ENCODE peak calls at places on chromosome 7, in eight cellular contexts. H is activated T-cell treated with anti-CD3 and anti-CD28 coated beads, Interleukin-2, amount 50 U/mL, for 72 hours; L is dermis microvascular lymphatic vessel endothelial cell; M is dorsolateral prefrontal cortex; A is RPMI7951; X is naive thymus-derived CD8-positive, alpha-beta T cell; Z is non-pigmented ciliary epithelial cell; B is NCI-H1105 treated with DMSO at 0.1 percent for 48 hours. T is an unnamed sample.

GRCh38 chr7:75595766-75596165 is 103.6 kb downstream of the SPDYE5 start:
- DNase-seq in H (no peak), L (no peak), M (no peak), A (no peak), X (no peak), Z (no peak), B (no peak), T (no peak)

GRCh38 chr7:3879337-3880054 is 578.4 kb downstream of the SDK1 start:
- DNase-seq in H (no peak), L (no peak), M (no peak), A (no peak), X (no peak), Z (no peak), B (peak; percentile 79), T (no peak)

GRCh38 chr7:917255-918117 is 37.0 kb downstream of the ADAP1 start:
- DNase-seq in H (no peak), L (no peak), M (no peak), A (no peak), X (no peak), Z (no peak), B (no peak), T (no peak)

GRCh38 chr7:140238778-140239652 is 62.2 kb upstream of the KDM7A start:
- DNase-seq in H (no peak), L (no peak), M (no peak), A (no peak), X (no peak), Z (no peak), B (peak; percentile 96), T (no peak)

GRCh38 chr7:114085592-114086490 is 167.0 kb upstream of the PPP1R3A start:
- DNase-seq in H (peak; percentile 31), L (peak; percentile 72), M (peak; percentile 71), A (peak; percentile 16), X (no peak), Z (peak; percentile 49), B (peak; percentile 85), T (peak; percentile 65)

GRCh38 chr7:31791881-31792280 is 104.9 kb downstream of the PPP1R17 start:
- DNase-seq in H (no peak), L (no peak), M (no peak), A (peak; percentile 73), X (no peak), Z (no peak), B (no peak), T (no peak)

GRCh38 chr7:102178410-102178809 is 108.3 kb upstream of the SH2B2 start:
- DNase-seq in H (no peak), L (no peak), M (no peak), A (no peak), X (no peak), Z (no peak), B (no peak), T (no peak)

GRCh38 chr7:70830426-70830825 is 301.5 kb upstream of the GALNT17 start:
- DNase-seq in H (no peak), L (no peak), M (no peak), A (no peak), X (no peak), Z (no peak), B (no peak), T (no peak)

GRCh38 chr7:22858640-22859561 is 36.3 kb upstream of the TOMM7 start:
- DNase-seq in H (peak; percentile 12), L (peak; percentile 31), M (no peak), A (peak; percentile 98), X (no peak), Z (peak; percentile 98), B (no peak), T (peak; percentile 54)

GRCh38 chr7:156818133-156818532 is 74.8 kb downstream of the LMBR1 start:
- DNase-seq in H (no peak), L (no peak), M (no peak), A (no peak), X (no peak), Z (no peak), B (no peak), T (no peak)

GRCh38 chr7:126659124-126659523 is 593.6 kb downstream of the GRM8 start:
- DNase-seq in H (no peak), L (no peak), M (no peak), A (no peak), X (no peak), Z (no peak), B (no peak), T (no peak)

GRCh38 chr7:41437257-41438196 is 265.4 kb downstream of the INHBA start:
- DNase-seq in H (no peak), L (no peak), M (no peak), A (peak; percentile 76), X (no peak), Z (no peak), B (no peak), T (no peak)

GRCh38 chr7:43217055-43217454 is 104.6 kb downstream of the HECW1 start:
- DNase-seq in H (no peak), L (no peak), M (no peak), A (no peak), X (no peak), Z (no peak), B (no peak), T (no peak)

GRCh38 chr7:50682079-50682478 is 100.6 kb downstream of the GRB10 start:
- DNase-seq in H (no peak), L (peak; percentile 27), M (no peak), A (peak; percentile 32), X (no peak), Z (no peak), B (no peak), T (peak; percentile 64)

GRCh38 chr7:149865437-149865836 is 8.3 kb upstream of the ATP6V0E2 start:
- DNase-seq in H (peak; percentile 63), L (no peak), M (no peak), A (no peak), X (peak; percentile 54), Z (no peak), B (no peak), T (peak; percentile 14)

GRCh38 chr7:114086491-114086905 is 167.7 kb upstream of the PPP1R3A start:
- DNase-seq in H (peak; percentile 22), L (no peak), M (no peak), A (no peak), X (no peak), Z (no peak), B (peak; percentile 42), T (no peak)

GRCh38 chr7:35697414-35698175 is 2.7 kb upstream of the HERPUD2 start:
- DNase-seq in H (no peak), L (no peak), M (no peak), A (peak; percentile 63), X (no peak), Z (peak; percentile 30), B (no peak), T (peak; percentile 60)

GRCh38 chr7:150631866-150632864 is at the start of gene GIMAP6:
- DNase-seq in H (peak; percentile 59), L (peak; percentile 23), M (no peak), A (peak; percentile 3), X (peak; percentile 34), Z (no peak), B (no peak), T (peak; percentile 74)

GRCh38 chr7:16428672-16429071 is 7.3 kb upstream of the CRPPA start:
- DNase-seq in H (no peak), L (no peak), M (no peak), A (peak; percentile 88), X (no peak), Z (peak; percentile 65), B (no peak), T (no peak)

GRCh38 chr7:155581954-155582353 is 35.6 kb upstream of the CNPY1 start:
- DNase-seq in H (no peak), L (no peak), M (peak; percentile 6), A (no peak), X (no peak), Z (no peak), B (no peak), T (no peak)

GRCh38 chr7:964401-965231 is 10.1 kb upstream of the ADAP1 start:
- DNase-seq in H (no peak), L (peak; percentile 20), M (peak; percentile 82), A (peak; percentile 47), X (no peak), Z (no peak), B (no peak), T (no peak)

GRCh38 chr7:29193316-29194205 is 1.0 kb upstream of the CHN2 start:
- DNase-seq in H (no peak), L (no peak), M (no peak), A (no peak), X (no peak), Z (no peak), B (no peak), T (no peak)

GRCh38 chr7:36181668-36182067 is 28.6 kb downstream of the EEPD1 start:
- DNase-seq in H (no peak), L (no peak), M (no peak), A (no peak), X (no peak), Z (no peak), B (no peak), T (no peak)

GRCh38 chr7:29199776-29200175 is 5.2 kb downstream of the CHN2 start:
- DNase-seq in H (no peak), L (no peak), M (no peak), A (no peak), X (no peak), Z (no peak), B (no peak), T (no peak)

GRCh38 chr7:96097802-96098201 is 224.1 kb downstream of the SLC25A13 start:
- DNase-seq in H (no peak), L (no peak), M (no peak), A (peak; percentile 24), X (no peak), Z (no peak), B (no peak), T (no peak)

GRCh38 chr7:101952355-101953247 is 135.2 kb downstream of the CUX1 start:
- DNase-seq in H (no peak), L (peak; percentile 87), M (no peak), A (peak; percentile 51), X (no peak), Z (peak; percentile 61), B (no peak), T (peak; percentile 96)

GRCh38 chr7:128831994-128832879 is 2.0 kb downstream of the FLNC start:
- DNase-seq in H (no peak), L (no peak), M (no peak), A (no peak), X (no peak), Z (no peak), B (no peak), T (peak; percentile 29)

GRCh38 chr7:151795168-151795754 is 81.7 kb downstream of the PRKAG2 start:
- DNase-seq in H (peak; percentile 86), L (no peak), M (peak; percentile 87), A (no peak), X (no peak), Z (no peak), B (no peak), T (no peak)

GRCh38 chr7:23472974-23473847 is 2.9 kb upstream of the IGF2BP3 start:
- DNase-seq in H (no peak), L (no peak), M (no peak), A (peak; percentile 53), X (no peak), Z (no peak), B (peak; percentile 72), T (peak; percentile 32)

GRCh38 chr7:82506208-82506607 is 62.6 kb upstream of the CACNA2D1 start:
- DNase-seq in H (no peak), L (no peak), M (no peak), A (no peak), X (no peak), Z (no peak), B (no peak), T (no peak)

GRCh38 chr7:14286036-14286435 is 296.6 kb upstream of the ETV1 start:
- DNase-seq in H (no peak), L (no peak), M (no peak), A (no peak), X (no peak), Z (no peak), B (no peak), T (no peak)

GRCh38 chr7:140403878-140404564 is at the start of gene RAB19:
- DNase-seq in H (peak; percentile 51), L (no peak), M (no peak), A (no peak), X (peak; percentile 53), Z (no peak), B (peak; percentile 73), T (no peak)

GRCh38 chr7:25598765-25599164 is 370.5 kb upstream of the NPVF start:
- DNase-seq in H (no peak), L (no peak), M (no peak), A (no peak), X (no peak), Z (no peak), B (no peak), T (no peak)

GRCh38 chr7:44142028-44142427 is 896 bp upstream of the MYL7 start:
- DNase-seq in H (no peak), L (no peak), M (peak; percentile 5), A (no peak), X (no peak), Z (no peak), B (no peak), T (no peak)

T was measured in endothelial cell of umbilical vein.